ENCODE peak calls at places on chromosomes 13 and 19, in four cellular contexts. J is NB4, O is D721Med, U is gastrocnemius medialis. P is an unnamed sample.

GRCh38 chr19:46392252-46392801 is 21.0 kb downstream of the CCDC8 start:
- DNase-seq in U (no peak), J (peak), O (no peak), P (no peak)

GRCh38 chr13:50574731-50575130 is 268.8 kb downstream of the DLEU7 start:
- DNase-seq in U (no peak), J (no peak), O (no peak), P (no peak)

GRCh38 chr13:99417821-99418662 is 83.2 kb upstream of the TM9SF2 start:
- DNase-seq in O (no peak), J (no peak), U (no peak), P (no peak)

GRCh38 chr19:46611791-46612190 is 10.7 kb downstream of the CALM3 start:
- DNase-seq in U (no peak), O (peak), J (no peak), P (no peak)

GRCh38 chr13:44309771-44310767 is 63.6 kb upstream of the SERP2 start:
- DNase-seq in U (peak), J (no peak), O (no peak), P (no peak)

GRCh38 chr19:2250765-2251576 is 1.8 kb downstream of the AMH start:
- DNase-seq in J (no peak), O (no peak), U (no peak), P (no peak)

GRCh38 chr13:73428137-73428536 is 369.3 kb downstream of the KLF5 start:
- DNase-seq in J (no peak), O (no peak), U (no peak), P (peak)

GRCh38 chr19:17748884-17749638 is 2.2 kb upstream of the FCHO1 start:
- DNase-seq in U (no peak), J (no peak), O (no peak), P (no peak)

GRCh38 chr19:47228168-47228936 is 2.6 kb downstream of the BBC3 start:
- DNase-seq in U (peak), O (no peak), J (peak), P (peak)

GRCh38 chr19:6577410-6578125 is 13.4 kb downstream of the CD70 start:
- DNase-seq in J (peak), U (no peak), O (no peak), P (no peak)

GRCh38 chr13:41848435-41849255 is 112.3 kb downstream of the VWA8 start:
- DNase-seq in J (no peak), O (no peak), U (no peak), P (no peak)

GRCh38 chr19:9309974-9310446 is 372 bp upstream of the ZNF699 start:
- DNase-seq in O (peak), J (peak), U (peak), P (peak)

GRCh38 chr19:9075064-9075964 is 11.5 kb upstream of the OR1M1 start:
- DNase-seq in J (peak), O (no peak), U (no peak), P (peak)

GRCh38 chr19:38519168-38519567 is 85.7 kb downstream of the RYR1 start:
- DNase-seq in O (no peak), J (no peak), U (no peak), P (no peak)

DNA sequence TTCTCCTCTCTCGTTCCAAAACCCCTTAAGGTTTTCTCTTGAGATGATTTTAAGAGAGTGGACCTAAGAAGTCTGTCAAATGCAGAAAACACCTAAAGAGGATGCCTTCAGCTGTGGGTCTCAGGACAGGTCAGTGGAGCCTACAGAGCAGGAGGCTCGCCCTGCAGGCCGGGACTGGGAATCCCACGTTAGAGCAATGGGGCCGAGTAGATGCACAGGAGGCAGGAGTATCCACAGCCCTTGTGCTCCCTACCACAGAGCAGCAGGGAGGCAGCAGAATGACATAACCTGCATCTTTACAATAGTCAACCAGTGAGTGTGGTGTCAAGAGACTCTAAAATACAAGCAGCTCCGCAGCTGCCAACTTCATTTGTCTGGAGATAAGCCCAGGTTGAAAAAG is 229.4 kb downstream of the MTUS2 start:
- DNase-seq in O (no peak), U (no peak), J (no peak), P (no peak)
- TF ChIP-seq CTCF in O (no peak), U (no peak), J (no peak), P (no peak)

GRCh38 chr13:66353664-66354063 is 876.5 kb downstream of the PCDH9 start:
- DNase-seq in J (no peak), U (no peak), O (no peak), P (no peak)
- TF ChIP-seq CTCF in J (no peak), U (no peak), O (peak), P (no peak)

GRCh38 chr19:42368360-42368759 is 21.7 kb downstream of the CNFN start:
- DNase-seq in J (no peak), U (no peak), O (no peak), P (no peak)
- TF ChIP-seq CTCF in J (no peak), U (no peak), O (no peak), P (no peak)

GRCh38 chr19:35987571-35987896 is 7.5 kb upstream of the SDHAF1 start:
- DNase-seq in U (no peak), J (no peak), O (no peak), P (no peak)
- TF ChIP-seq CTCF in U (no peak), J (no peak), O (peak), P (no peak)

GRCh38 chr19:947090-947706 is 21.4 kb downstream of the ARID3A start:
- DNase-seq in U (no peak), O (no peak), J (no peak), P (no peak)
- TF ChIP-seq CTCF in U (no peak), O (no peak), J (no peak), P (no peak)

P was measured in Calu3.